ENCODE peak calls at places on chromosomes 1 and 21, in eight cellular contexts. H, W, K, I, F, N, Y and P are unnamed samples.

GRCh38 chr1:166479052-166479631 is 312.3 kb upstream of the FAM78B start:
- DNase-seq in F (no peak), H (peak), K (peak), I (peak), Y (peak), N (peak), W (peak), P (no peak)

GRCh38 chr1:190116921-190117320 is 360.7 kb downstream of the BRINP3 start:
- DNase-seq in W (no peak), K (no peak), I (no peak), F (no peak), Y (no peak), N (no peak), H (no peak), P (no peak)

GRCh38 chr1:27343639-27344025 is 1.8 kb downstream of the SYTL1 start:
- DNase-seq in K (peak), N (no peak), F (no peak), W (no peak), H (no peak), Y (no peak), I (no peak), P (peak)

GRCh38 chr21:28636988-28637691 is 355.5 kb downstream of the LTN1 start:
- DNase-seq in I (no peak), N (no peak), F (peak), W (no peak), K (peak), H (no peak), Y (no peak), P (peak)

GRCh38 chr21:15604424-15604823 is 125.4 kb upstream of the USP25 start:
- DNase-seq in Y (no peak), F (peak), I (no peak), W (no peak), K (peak), N (no peak), H (no peak), P (no peak)

GRCh38 chr1:161940866-161941591 is 82.6 kb downstream of the OLFML2B start:
- DNase-seq in F (no peak), K (no peak), N (no peak), Y (no peak), W (no peak), I (no peak), H (no peak), P (peak)

GRCh38 chr1:40668769-40669525 is 3.5 kb upstream of the RIMS3 start:
- DNase-seq in H (peak), W (peak), F (peak), I (peak), N (peak), Y (peak), K (peak), P (peak)

GRCh38 chr21:44370771-44371410 is 17.5 kb downstream of the TRPM2 start:
- DNase-seq in H (no peak), I (no peak), F (no peak), Y (no peak), W (no peak), K (no peak), N (no peak), P (peak)

GRCh38 chr1:225454733-225455132 is 26.9 kb upstream of the LBR start:
- DNase-seq in N (no peak), K (peak), W (no peak), I (peak), F (peak), H (no peak), Y (no peak), P (peak)

GRCh38 chr1:153506831-153507413 is 28.9 kb downstream of the S100A6 start:
- DNase-seq in K (peak), I (no peak), F (peak), Y (peak), H (peak), W (peak), N (no peak), P (peak)

GRCh38 chr1:2314803-2315710 is 76.3 kb downstream of the MORN1 start:
- DNase-seq in W (peak), Y (peak), N (peak), K (no peak), F (peak), I (no peak), H (peak), P (peak)

GRCh38 chr1:87325982-87326738 is 2.5 kb upstream of the LMO4 start:
- DNase-seq in F (no peak), N (peak), Y (no peak), I (no peak), W (peak), K (peak), H (no peak), P (peak)

GRCh38 chr21:38422067-38422466 is 76.2 kb downstream of the ERG start:
- DNase-seq in F (no peak), Y (no peak), H (no peak), N (no peak), W (no peak), K (no peak), I (no peak), P (no peak)

GRCh38 chr1:53286950-53287349 is 40.9 kb downstream of the LRP8 start:
- DNase-seq in W (peak), H (no peak), F (no peak), N (no peak), K (no peak), I (no peak), Y (no peak), P (no peak)

GRCh38 chr1:48472747-48473146 is 743 bp upstream of the SPATA6 start:
- DNase-seq in H (no peak), K (no peak), I (no peak), F (no peak), W (no peak), Y (no peak), N (no peak), P (no peak)

GRCh38 chr1:47991698-47992097 is 5.5 kb downstream of the TRABD2B start:
- DNase-seq in I (no peak), Y (no peak), N (no peak), H (no peak), F (no peak), W (no peak), K (no peak), P (no peak)

GRCh38 chr21:44842087-44842486 is 24.2 kb upstream of the SUMO3 start:
- DNase-seq in H (no peak), F (no peak), Y (no peak), W (no peak), K (no peak), N (no peak), I (no peak), P (no peak)

GRCh38 chr21:20272791-20273362 is 725.3 kb upstream of the NCAM2 start:
- DNase-seq in N (no peak), F (no peak), K (no peak), Y (no peak), W (no peak), I (no peak), H (no peak), P (no peak)

GRCh38 chr1:74199504-74199903 is 1.5 kb downstream of the FPGT start:
- DNase-seq in Y (no peak), K (no peak), H (no peak), W (no peak), I (peak), F (no peak), N (no peak), P (no peak)

GRCh38 chr1:216222302-216222701 is 200.9 kb downstream of the USH2A start:
- DNase-seq in Y (no peak), K (no peak), N (no peak), I (no peak), W (no peak), F (no peak), H (no peak), P (no peak)

GRCh38 chr1:150165622-150166612 is 16.2 kb downstream of the PLEKHO1 start:
- DNase-seq in Y (peak), F (peak), N (peak), I (no peak), H (peak), K (peak), W (peak), P (peak)

GRCh38 chr1:117342397-117342796 is 24.9 kb upstream of the MAN1A2 start:
- DNase-seq in H (no peak), Y (no peak), I (no peak), N (no peak), K (no peak), F (no peak), W (no peak), P (no peak)

GRCh38 chr1:145837658-145838057 is 7.8 kb upstream of the NUDT17 start:
- DNase-seq in H (no peak), Y (no peak), W (no peak), F (no peak), I (no peak), K (no peak), N (no peak), P (peak)

GRCh38 chr1:206979379-206980043 is 9.3 kb upstream of the FCAMR start:
- DNase-seq in I (no peak), N (peak), K (peak), H (no peak), F (no peak), W (peak), Y (no peak), P (no peak)

GRCh38 chr1:155334980-155335379 is 14.3 kb downstream of the RUSC1 start:
- DNase-seq in I (no peak), Y (no peak), H (no peak), N (no peak), F (no peak), W (peak), K (peak), P (no peak)

GRCh38 chr21:42300956-42301355 is 14.3 kb downstream of the TFF3 start:
- DNase-seq in F (no peak), W (no peak), H (no peak), N (no peak), K (no peak), Y (no peak), I (no peak), P (peak)

GRCh38 chr1:79902418-79902817 is 895.9 kb upstream of the ADGRL4 start:
- DNase-seq in H (no peak), I (no peak), W (no peak), F (no peak), K (no peak), Y (no peak), N (no peak), P (no peak)

GRCh38 chr1:966603-967295 is 467 bp downstream of the PLEKHN1 start:
- DNase-seq in N (no peak), H (peak), Y (peak), K (peak), F (peak), W (peak), I (no peak), P (peak)

GRCh38 chr1:213987422-213987875 is 324 bp upstream of the PROX1 start:
- DNase-seq in W (no peak), H (no peak), I (no peak), N (peak), F (peak), K (peak), Y (peak), P (no peak)

GRCh38 chr1:67201891-67202290 is 35.6 kb downstream of the IL23R start:
- DNase-seq in W (no peak), N (no peak), I (no peak), K (no peak), H (no peak), F (no peak), Y (no peak), P (no peak)

GRCh38 chr1:35838693-35839245 is 31.0 kb downstream of the AGO4 start:
- DNase-seq in H (no peak), F (no peak), Y (no peak), W (no peak), N (no peak), I (peak), K (no peak), P (no peak)

GRCh38 chr1:26686795-26687194 is 9.0 kb upstream of the ARID1A start:
- DNase-seq in N (no peak), I (no peak), K (peak), W (peak), F (no peak), Y (no peak), H (no peak), P (no peak)

GRCh38 chr1:25028910-25029599 is 99.0 kb upstream of the RUNX3 start:
- DNase-seq in I (peak), F (no peak), N (no peak), H (no peak), K (no peak), Y (no peak), W (no peak), P (no peak)